ENCODE peak calls at places on chromosomes 4 and X, in eight cellular contexts. One of them, this sample, is unnamed. For H3K4me1 and H3K27me3, the result is how much of the 10 kb centered on the place peaks cover.

GRCh38 chr4:2071912-2072867 is 13.1 kb downstream of the NAT8L start:
- DNase-seq in CD4-positive, CD25-positive, alpha-beta regulatory T cell: no peak
- DNase-seq in SK-N-SH: peak
- DNase-seq in right cardiac atrium: no peak
- DNase-seq in fibroblast of lung: no peak
- DNase-seq in breast epithelium: no peak
- DNase-seq in heart right ventricle: no peak
- DNase-seq in ovary: no peak
- DNase-seq in this sample: no peak

GRCh38 chr4:112515278-112516075 is 503 bp downstream of the NEUROG2 start:
- DNase-seq in right cardiac atrium: no peak
- DNase-seq in fibroblast of lung: peak
- DNase-seq in CD4-positive, CD25-positive, alpha-beta regulatory T cell: peak
- DNase-seq in SK-N-SH: peak
- DNase-seq in ovary: peak
- DNase-seq in breast epithelium: no peak
- DNase-seq in heart right ventricle: no peak
- DNase-seq in this sample: peak

GRCh38 chr4:121736735-121737351 is 28.1 kb downstream of the SMIM43 start:
- DNase-seq in CD4-positive, CD25-positive, alpha-beta regulatory T cell: peak
- DNase-seq in SK-N-SH: peak
- DNase-seq in breast epithelium: no peak
- DNase-seq in fibroblast of lung: peak
- DNase-seq in heart right ventricle: peak
- DNase-seq in ovary: no peak
- DNase-seq in right cardiac atrium: no peak
- DNase-seq in this sample: peak

GRCh38 chr4:159107203-159107921 is 4.5 kb downstream of the RAPGEF2 start:
- DNase-seq in ovary: no peak
- DNase-seq in breast epithelium: no peak
- DNase-seq in CD4-positive, CD25-positive, alpha-beta regulatory T cell: peak
- DNase-seq in fibroblast of lung: peak
- DNase-seq in heart right ventricle: no peak
- DNase-seq in SK-N-SH: no peak
- DNase-seq in right cardiac atrium: no peak
- DNase-seq in this sample: no peak

GRCh38 chr4:22514001-22514400 is 1.9 kb downstream of the ADGRA3 start:
- DNase-seq in right cardiac atrium: no peak
- DNase-seq in breast epithelium: no peak
- DNase-seq in SK-N-SH: no peak
- DNase-seq in heart right ventricle: no peak
- DNase-seq in fibroblast of lung: peak
- DNase-seq in CD4-positive, CD25-positive, alpha-beta regulatory T cell: no peak
- DNase-seq in ovary: no peak
- DNase-seq in this sample: no peak

GRCh38 chr4:87058272-87059073 is 123.7 kb downstream of the AFF1 start:
- DNase-seq in ovary: no peak
- DNase-seq in fibroblast of lung: no peak
- DNase-seq in SK-N-SH: no peak
- DNase-seq in heart right ventricle: no peak
- DNase-seq in right cardiac atrium: no peak
- DNase-seq in breast epithelium: no peak
- DNase-seq in CD4-positive, CD25-positive, alpha-beta regulatory T cell: peak
- DNase-seq in this sample: no peak

GRCh38 chr4:150164055-150164454 is 85.8 kb downstream of the DCLK2 start:
- DNase-seq in ovary: no peak
- DNase-seq in SK-N-SH: peak
- DNase-seq in CD4-positive, CD25-positive, alpha-beta regulatory T cell: no peak
- DNase-seq in right cardiac atrium: peak
- DNase-seq in heart right ventricle: peak
- DNase-seq in breast epithelium: no peak
- DNase-seq in fibroblast of lung: no peak
- DNase-seq in this sample: no peak

GRCh38 chr4:81255524-81255923 is 40.5 kb upstream of the PRKG2 start:
- DNase-seq in ovary: no peak
- DNase-seq in fibroblast of lung: peak
- DNase-seq in SK-N-SH: no peak
- DNase-seq in right cardiac atrium: no peak
- DNase-seq in breast epithelium: no peak
- DNase-seq in heart right ventricle: no peak
- DNase-seq in CD4-positive, CD25-positive, alpha-beta regulatory T cell: no peak
- DNase-seq in this sample: no peak

GRCh38 chr4:37066149-37066548 is 178.4 kb upstream of the NWD2 start:
- DNase-seq in CD4-positive, CD25-positive, alpha-beta regulatory T cell: no peak
- DNase-seq in ovary: no peak
- DNase-seq in heart right ventricle: no peak
- DNase-seq in right cardiac atrium: no peak
- DNase-seq in SK-N-SH: no peak
- DNase-seq in fibroblast of lung: no peak
- DNase-seq in breast epithelium: no peak
- DNase-seq in this sample: peak

GRCh38 chr4:52950226-52950625 is 88.1 kb downstream of the RASL11B start:
- DNase-seq in right cardiac atrium: no peak
- DNase-seq in CD4-positive, CD25-positive, alpha-beta regulatory T cell: no peak
- DNase-seq in breast epithelium: no peak
- DNase-seq in ovary: no peak
- DNase-seq in heart right ventricle: no peak
- DNase-seq in SK-N-SH: no peak
- DNase-seq in fibroblast of lung: no peak
- DNase-seq in this sample: no peak

GRCh38 chrX:16239211-16239610 is 71.9 kb downstream of the MAGEB17 start:
- DNase-seq in right cardiac atrium: no peak
- DNase-seq in SK-N-SH: no peak
- DNase-seq in fibroblast of lung: peak
- DNase-seq in heart right ventricle: no peak
- DNase-seq in CD4-positive, CD25-positive, alpha-beta regulatory T cell: no peak
- DNase-seq in ovary: no peak
- DNase-seq in breast epithelium: no peak
- DNase-seq in this sample: peak

GRCh38 chr4:42671431-42672194 is 14.7 kb upstream of the ATP8A1 start:
- DNase-seq in fibroblast of lung: no peak
- DNase-seq in heart right ventricle: no peak
- DNase-seq in breast epithelium: no peak
- DNase-seq in right cardiac atrium: no peak
- DNase-seq in SK-N-SH: no peak
- DNase-seq in CD4-positive, CD25-positive, alpha-beta regulatory T cell: peak
- DNase-seq in ovary: no peak
- DNase-seq in this sample: no peak

GRCh38 chr4:8228319-8229250 is 29.5 kb downstream of the SH3TC1 start:
- DNase-seq in SK-N-SH: no peak
- DNase-seq in right cardiac atrium: peak
- DNase-seq in heart right ventricle: peak
- DNase-seq in CD4-positive, CD25-positive, alpha-beta regulatory T cell: peak
- DNase-seq in fibroblast of lung: peak
- DNase-seq in breast epithelium: no peak
- DNase-seq in ovary: peak
- DNase-seq in this sample: peak

GRCh38 chrX:120549483-120550452 is 11.0 kb downstream of the CUL4B start:
- DNase-seq in SK-N-SH: no peak
- DNase-seq in CD4-positive, CD25-positive, alpha-beta regulatory T cell: no peak
- DNase-seq in fibroblast of lung: peak
- DNase-seq in breast epithelium: no peak
- DNase-seq in heart right ventricle: no peak
- DNase-seq in right cardiac atrium: peak
- DNase-seq in ovary: no peak
- DNase-seq in this sample: no peak

GRCh38 chr4:148166132-148166531 is 276.1 kb downstream of the NR3C2 start:
- DNase-seq in SK-N-SH: no peak
- DNase-seq in heart right ventricle: no peak
- DNase-seq in CD4-positive, CD25-positive, alpha-beta regulatory T cell: no peak
- DNase-seq in breast epithelium: no peak
- DNase-seq in right cardiac atrium: peak
- DNase-seq in fibroblast of lung: peak
- DNase-seq in ovary: peak
- DNase-seq in this sample: peak

GRCh38 chrX:109872021-109872730 is 130.7 kb upstream of the TMEM164 start:
- DNase-seq in CD4-positive, CD25-positive, alpha-beta regulatory T cell: no peak
- DNase-seq in breast epithelium: no peak
- DNase-seq in right cardiac atrium: peak
- DNase-seq in heart right ventricle: no peak
- DNase-seq in fibroblast of lung: peak
- DNase-seq in SK-N-SH: no peak
- DNase-seq in ovary: no peak
- DNase-seq in this sample: no peak

GRCh38 chr4:140986045-140986444 is 147.2 kb downstream of the RNF150 start:
- DNase-seq in heart right ventricle: no peak
- DNase-seq in fibroblast of lung: no peak
- DNase-seq in breast epithelium: no peak
- DNase-seq in CD4-positive, CD25-positive, alpha-beta regulatory T cell: no peak
- DNase-seq in right cardiac atrium: no peak
- DNase-seq in SK-N-SH: no peak
- DNase-seq in ovary: no peak
- DNase-seq in this sample: no peak

GRCh38 chrX:77160301-77160700 is 286.9 kb upstream of the FGF16 start:
- DNase-seq in heart right ventricle: no peak
- DNase-seq in breast epithelium: no peak
- DNase-seq in CD4-positive, CD25-positive, alpha-beta regulatory T cell: peak
- DNase-seq in SK-N-SH: no peak
- DNase-seq in fibroblast of lung: no peak
- DNase-seq in ovary: no peak
- DNase-seq in right cardiac atrium: no peak
- DNase-seq in this sample: peak

GRCh38 chr4:110636677-110637407 is 14.0 kb upstream of the PITX2 start:
- DNase-seq in CD4-positive, CD25-positive, alpha-beta regulatory T cell: no peak
- DNase-seq in heart right ventricle: no peak
- DNase-seq in right cardiac atrium: no peak
- DNase-seq in ovary: no peak
- DNase-seq in breast epithelium: no peak
- DNase-seq in fibroblast of lung: peak
- DNase-seq in SK-N-SH: no peak
- DNase-seq in this sample: peak

GRCh38 chr4:176273741-176274140 is 4.7 kb upstream of the ASB5 start:
- DNase-seq in heart right ventricle: no peak
- DNase-seq in SK-N-SH: no peak
- DNase-seq in ovary: no peak
- DNase-seq in CD4-positive, CD25-positive, alpha-beta regulatory T cell: no peak
- DNase-seq in right cardiac atrium: no peak
- DNase-seq in fibroblast of lung: peak
- DNase-seq in breast epithelium: no peak
- DNase-seq in this sample: no peak
- H3K4me1 ChIP-seq in heart right ventricle: under half
- H3K4me1 ChIP-seq in SK-N-SH: under half
- H3K4me1 ChIP-seq in ovary: under half
- H3K4me1 ChIP-seq in CD4-positive, CD25-positive, alpha-beta regulatory T cell: under half
- H3K4me1 ChIP-seq in right cardiac atrium: under half
- H3K4me1 ChIP-seq in fibroblast of lung: under half
- H3K4me1 ChIP-seq in breast epithelium: under half
- H3K4me1 ChIP-seq in this sample: under half

DNA sequence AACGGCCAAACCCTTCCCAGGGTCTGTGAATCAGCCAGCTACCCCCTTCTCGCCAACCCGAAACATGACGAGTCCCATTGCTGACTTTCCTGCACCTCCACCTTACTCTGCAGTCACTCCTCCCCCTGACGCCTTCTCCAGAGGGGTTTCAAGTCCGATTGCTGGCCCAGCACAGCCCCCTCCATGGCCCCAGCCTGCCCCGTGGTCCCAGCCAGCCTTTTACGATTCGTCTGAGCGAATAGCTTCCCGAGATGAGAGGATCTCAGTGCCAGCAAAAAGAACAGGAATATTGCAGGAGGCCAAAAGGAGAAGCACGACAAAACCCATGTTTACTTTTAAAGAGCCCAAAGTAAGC is 105.1 kb upstream of the MYOZ2 start:
- DNase-seq in fibroblast of lung: no peak
- DNase-seq in heart right ventricle: no peak
- DNase-seq in CD4-positive, CD25-positive, alpha-beta regulatory T cell: no peak
- DNase-seq in ovary: no peak
- DNase-seq in SK-N-SH: no peak
- DNase-seq in breast epithelium: no peak
- DNase-seq in right cardiac atrium: no peak
- DNase-seq in this sample: no peak
- H3K4me3 ChIP-seq in fibroblast of lung: no peak
- H3K4me3 ChIP-seq in heart right ventricle: no peak
- H3K4me3 ChIP-seq in CD4-positive, CD25-positive, alpha-beta regulatory T cell: no peak
- H3K4me3 ChIP-seq in ovary: peak
- H3K4me3 ChIP-seq in SK-N-SH: no peak
- H3K4me3 ChIP-seq in breast epithelium: peak
- H3K4me3 ChIP-seq in right cardiac atrium: no peak
- H3K4me3 ChIP-seq in this sample: no peak

GRCh38 chr4:179607003-179607402 is 2164.8 kb upstream of the AGA start:
- DNase-seq in ovary: no peak
- DNase-seq in right cardiac atrium: no peak
- DNase-seq in breast epithelium: no peak
- DNase-seq in SK-N-SH: no peak
- DNase-seq in heart right ventricle: no peak
- DNase-seq in CD4-positive, CD25-positive, alpha-beta regulatory T cell: no peak
- DNase-seq in fibroblast of lung: peak
- DNase-seq in this sample: no peak

GRCh38 chr4:179605196-179605595 is 2163.0 kb upstream of the AGA start:
- DNase-seq in right cardiac atrium: no peak
- DNase-seq in SK-N-SH: no peak
- DNase-seq in ovary: no peak
- DNase-seq in heart right ventricle: no peak
- DNase-seq in fibroblast of lung: peak
- DNase-seq in breast epithelium: no peak
- DNase-seq in CD4-positive, CD25-positive, alpha-beta regulatory T cell: no peak
- DNase-seq in this sample: no peak
- H3K27me3 ChIP-seq in right cardiac atrium: under half
- H3K27me3 ChIP-seq in SK-N-SH: under half
- H3K27me3 ChIP-seq in ovary: under half
- H3K27me3 ChIP-seq in heart right ventricle: under half
- H3K27me3 ChIP-seq in fibroblast of lung: under half
- H3K27me3 ChIP-seq in breast epithelium: under half
- H3K27me3 ChIP-seq in CD4-positive, CD25-positive, alpha-beta regulatory T cell: under half
- H3K27me3 ChIP-seq in this sample: under half

GRCh38 chr4:128521634-128522253 is 234.1 kb upstream of the PGRMC2 start:
- DNase-seq in CD4-positive, CD25-positive, alpha-beta regulatory T cell: no peak
- DNase-seq in SK-N-SH: no peak
- DNase-seq in heart right ventricle: no peak
- DNase-seq in right cardiac atrium: no peak
- DNase-seq in breast epithelium: no peak
- DNase-seq in fibroblast of lung: peak
- DNase-seq in ovary: no peak
- DNase-seq in this sample: no peak
- H3K4me1 ChIP-seq in CD4-positive, CD25-positive, alpha-beta regulatory T cell: under half
- H3K4me1 ChIP-seq in SK-N-SH: under half
- H3K4me1 ChIP-seq in heart right ventricle: under half
- H3K4me1 ChIP-seq in right cardiac atrium: under half
- H3K4me1 ChIP-seq in breast epithelium: under half
- H3K4me1 ChIP-seq in fibroblast of lung: under half
- H3K4me1 ChIP-seq in ovary: under half
- H3K4me1 ChIP-seq in this sample: under half

GRCh38 chr4:18593297-18594002 is 571.9 kb upstream of the LCORL start:
- DNase-seq in breast epithelium: no peak
- DNase-seq in SK-N-SH: peak
- DNase-seq in fibroblast of lung: peak
- DNase-seq in ovary: peak
- DNase-seq in heart right ventricle: peak
- DNase-seq in CD4-positive, CD25-positive, alpha-beta regulatory T cell: peak
- DNase-seq in right cardiac atrium: peak
- DNase-seq in this sample: peak
- H3K4me3 ChIP-seq in breast epithelium: no peak
- H3K4me3 ChIP-seq in SK-N-SH: peak
- H3K4me3 ChIP-seq in fibroblast of lung: peak
- H3K4me3 ChIP-seq in ovary: no peak
- H3K4me3 ChIP-seq in heart right ventricle: no peak
- H3K4me3 ChIP-seq in CD4-positive, CD25-positive, alpha-beta regulatory T cell: peak
- H3K4me3 ChIP-seq in right cardiac atrium: no peak
- H3K4me3 ChIP-seq in this sample: no peak

This sample was measured in SJCRH30.